ENCODE peak calls at places on chromosome 19, in six cellular contexts. T, H, R, K, F and L are unnamed samples.

GRCh38 chr19:2841858-2842574 is 741 bp downstream of the ZNF555 start:
- DNase-seq in K (no peak), R (no peak), T (no peak), F (peak; percentile 5), H (no peak), L (no peak)

GRCh38 chr19:40555978-40556689 is 20.5 kb upstream of the SHKBP1 start:
- DNase-seq in K (no peak), R (no peak), T (no peak), H (no peak), F (no peak), L (no peak)

GRCh38 chr19:35555301-35556005 is 8.0 kb downstream of the ATP4A start:
- DNase-seq in T (no peak), R (no peak), K (no peak), F (peak; percentile 23), H (no peak), L (no peak)

GRCh38 chr19:58559275-58560006 is 1.0 kb upstream of the UBE2M start:
- DNase-seq in R (peak; percentile 94), F (peak; percentile 95), H (peak; percentile 94), K (peak; percentile 98), T (peak; percentile 38), L (peak; percentile 76)

GRCh38 chr19:49939721-49940481 is 10.6 kb upstream of the NUP62 start:
- DNase-seq in T (no peak), F (no peak), R (no peak), H (no peak), K (no peak), L (no peak)

GRCh38 chr19:30539315-30539714 is 167.1 kb downstream of the ZNF536 start:
- DNase-seq in R (no peak), K (no peak), H (no peak), F (no peak), T (no peak), L (no peak)

GRCh38 chr19:43420954-43421353 is 6.3 kb downstream of the TEX101 start:
- DNase-seq in F (no peak), R (no peak), T (no peak), K (no peak), H (no peak), L (no peak)

GRCh38 chr19:29942404-29943261 is 594 bp downstream of the URI1 start:
- DNase-seq in H (peak; percentile 67), T (peak; percentile 76), F (peak; percentile 77), R (peak; percentile 49), K (no peak), L (no peak)

GRCh38 chr19:628168-628567 is 5.2 kb downstream of the POLRMT start:
- DNase-seq in H (no peak), T (no peak), R (no peak), F (no peak), K (no peak), L (no peak)

GRCh38 chr19:2762783-2763496 is 20.1 kb downstream of the SGTA start:
- DNase-seq in R (no peak), F (no peak), K (no peak), T (no peak), H (no peak), L (no peak)

GRCh38 chr19:40445945-40446784 is 2.0 kb upstream of the SERTAD3 start:
- DNase-seq in T (no peak), K (no peak), F (no peak), H (peak; percentile 88), R (no peak), L (no peak)

GRCh38 chr19:39398297-39398864 is 7.2 kb downstream of the MED29 start:
- DNase-seq in H (peak; percentile 89), F (no peak), R (peak; percentile 81), K (no peak), T (peak; percentile 68), L (no peak)

GRCh38 chr19:17214531-17215124 is 529 bp upstream of the USE1 start:
- DNase-seq in R (no peak), H (no peak), F (no peak), T (no peak), K (no peak), L (no peak)

GRCh38 chr19:44876930-44877530 is 14.0 kb upstream of the TOMM40 start:
- DNase-seq in F (no peak), H (no peak), K (no peak), T (no peak), R (no peak), L (no peak)

GRCh38 chr19:17510220-17510993 is 1.0 kb upstream of the PGLS start:
- DNase-seq in T (no peak), K (no peak), F (no peak), H (no peak), R (no peak), L (no peak)

GRCh38 chr19:33285441-33285927 is 16.9 kb downstream of the CEBPA start:
- DNase-seq in K (no peak), H (peak; percentile 57), T (no peak), F (no peak), R (no peak), L (no peak)

GRCh38 chr19:38095411-38096308 is 128.4 kb downstream of the DPF1 start:
- DNase-seq in F (peak; percentile 74), T (peak; percentile 60), K (no peak), H (peak; percentile 74), R (peak; percentile 74), L (peak; percentile 16)

GRCh38 chr19:38893341-38893771 is 6.1 kb downstream of the SIRT2 start:
- DNase-seq in R (no peak), F (no peak), H (no peak), T (no peak), K (no peak), L (no peak)

GRCh38 chr19:34310494-34310981 is 54.5 kb upstream of the GPI start:
- DNase-seq in T (peak; percentile 24), K (no peak), R (no peak), H (peak; percentile 68), F (no peak), L (no peak)

GRCh38 chr19:13401388-13401787 is 104.9 kb downstream of the CACNA1A start:
- DNase-seq in F (no peak), T (no peak), R (no peak), H (no peak), K (no peak), L (no peak)

GRCh38 chr19:18646535-18647370 is 9.9 kb downstream of the KLHL26 start:
- DNase-seq in F (no peak), T (no peak), H (no peak), R (no peak), K (no peak), L (no peak)

GRCh38 chr19:37227996-37228395 is 10.0 kb downstream of the ZNF383 start:
- DNase-seq in H (no peak), F (peak; percentile 59), R (no peak), T (no peak), K (no peak), L (no peak)

GRCh38 chr19:1748115-1748702 is 5.1 kb upstream of the ONECUT3 start:
- DNase-seq in F (no peak), K (no peak), H (peak; percentile 64), R (no peak), T (no peak), L (no peak)

GRCh38 chr19:33348301-33349010 is 25.1 kb upstream of the CEBPG start:
- DNase-seq in H (no peak), T (no peak), F (no peak), K (no peak), R (no peak), L (no peak)

GRCh38 chr19:38031423-38031770 is 124.4 kb downstream of the SIPA1L3 start:
- DNase-seq in R (no peak), K (no peak), F (no peak), T (no peak), H (no peak), L (no peak)

GRCh38 chr19:51521796-51522195 is 9.7 kb downstream of the SIGLEC6 start:
- DNase-seq in R (no peak), H (no peak), K (peak; percentile 8), F (no peak), T (no peak), L (no peak)

GRCh38 chr19:1250374-1251232 is 2.2 kb downstream of the MIDN start:
- DNase-seq in H (peak; percentile 65), K (no peak), R (no peak), T (peak; percentile 79), F (peak; percentile 88), L (no peak)

GRCh38 chr19:13011653-13012389 is 16.5 kb downstream of the NFIX start:
- DNase-seq in K (no peak), F (no peak), R (no peak), T (no peak), H (no peak), L (no peak)

GRCh38 chr19:46197314-46198070 is 32.0 kb upstream of the IGFL1 start:
- DNase-seq in F (no peak), K (no peak), R (no peak), H (no peak), T (no peak), L (no peak)
- H3K9me3 ChIP-seq in F (no peaks in the 10 kb centered on the region), K (no peaks in the 10 kb centered on the region), R (no peaks in the 10 kb centered on the region), H (no peaks in the 10 kb centered on the region), T (no peaks in the 10 kb centered on the region), L (no peaks in the 10 kb centered on the region)

GRCh38 chr19:4032436-4032835 is 24.9 kb downstream of the PIAS4 start:
- DNase-seq in T (no peak), R (no peak), F (no peak), H (no peak), K (no peak), L (no peak)
- H3K4me1 ChIP-seq in T (no peaks in the 10 kb centered on the region), R (no peaks in the 10 kb centered on the region), F (no peaks in the 10 kb centered on the region), H (no peaks in the 10 kb centered on the region), K (peaks cover 10% of the 10 kb centered on the region), L (no peaks in the 10 kb centered on the region)

GRCh38 chr19:56347163-56347778 is 32.6 kb upstream of the ZSCAN5A start:
- DNase-seq in F (no peak), K (no peak), H (no peak), T (no peak), R (no peak), L (no peak)

GRCh38 chr19:56350416-56351045 is 35.9 kb upstream of the ZSCAN5A start:
- DNase-seq in H (peak; percentile 49), R (no peak), K (no peak), F (peak; percentile 56), T (peak; percentile 41), L (no peak)

GRCh38 chr19:56351208-56351607 is 36.6 kb upstream of the ZSCAN5A start:
- DNase-seq in H (no peak), T (no peak), F (no peak), R (no peak), K (no peak), L (no peak)

GRCh38 chr19:56348289-56348877 is 33.7 kb upstream of the ZSCAN5A start:
- DNase-seq in T (no peak), H (no peak), R (no peak), F (no peak), K (no peak), L (no peak)
- TF ChIP-seq CTCF in T (no peak), H (no peak), R (no peak), F (peak; percentile 37), K (no peak), L (no peak)

GRCh38 chr19:53657778-53658177 is 26.0 kb downstream of the DPRX start:
- DNase-seq in H (no peak), F (no peak), R (no peak), T (no peak), K (no peak), L (no peak)

GRCh38 chr19:53652476-53652875 is 20.7 kb downstream of the DPRX start:
- DNase-seq in R (no peak), F (no peak), K (no peak), H (no peak), T (no peak), L (no peak)

GRCh38 chr19:53659292-53659691 is 27.5 kb downstream of the DPRX start:
- DNase-seq in F (peak; percentile 85), K (no peak), H (no peak), R (no peak), T (no peak), L (no peak)

GRCh38 chr19:53657330-53657729 is 25.5 kb downstream of the DPRX start:
- DNase-seq in F (no peak), K (no peak), R (no peak), T (no peak), H (no peak), L (no peak)

GRCh38 chr19:53655042-53655665 is 23.4 kb downstream of the DPRX start:
- DNase-seq in K (no peak), R (no peak), H (no peak), F (no peak), T (no peak), L (no peak)
- H3K9me3 ChIP-seq in K (no peaks in the 10 kb centered on the region), R (no peaks in the 10 kb centered on the region), H (no peaks in the 10 kb centered on the region), F (no peaks in the 10 kb centered on the region), T (no peaks in the 10 kb centered on the region), L (peaks cover 3% of the 10 kb centered on the region)